ENCODE peak calls at places on chromosomes 6 and 20, in four cellular contexts. D, T, F and L are unnamed samples.

GRCh38 chr6:118606268-118606667 is 45.1 kb downstream of the CEP85L start:
- DNase-seq in T (no peak), D (no peak), F (no peak), L (no peak)

GRCh38 chr6:73062837-73063236 is 162.5 kb downstream of the KHDC1L start:
- DNase-seq in D (peak; percentile 84), T (no peak), F (no peak), L (no peak)

GRCh38 chr6:42120895-42121865 is 21.2 kb downstream of the C6orf132 start:
- DNase-seq in F (no peak), T (no peak), D (peak; percentile 42), L (peak; percentile 90)

GRCh38 chr6:6560909-6561308 is 27.6 kb upstream of the LY86 start:
- DNase-seq in T (no peak), D (no peak), F (no peak), L (no peak)

GRCh38 chr6:97195117-97195516 is 87.9 kb downstream of the MMS22L start:
- DNase-seq in T (no peak), F (no peak), D (peak; percentile 54), L (no peak)

GRCh38 chr6:118509009-118509617 is 39.0 kb upstream of the PLN start:
- DNase-seq in D (peak; percentile 52), T (no peak), F (peak; percentile 2), L (peak; percentile 5)

GRCh38 chr6:168045706-168046620 is 33.0 kb downstream of the FRMD1 start:
- DNase-seq in F (no peak), T (no peak), D (peak; percentile 33), L (no peak)

GRCh38 chr6:70166088-70166958 is 136.6 kb downstream of the COL9A1 start:
- DNase-seq in D (peak; percentile 38), F (peak; percentile 21), T (peak; percentile 50), L (peak; percentile 44)

GRCh38 chr6:151087861-151088598 is 151.7 kb upstream of the AKAP12 start:
- DNase-seq in T (no peak), D (peak; percentile 80), F (no peak), L (no peak)

GRCh38 chr20:36491901-36492617 is 49.3 kb upstream of the MYL9 start:
- DNase-seq in F (no peak), D (no peak), T (no peak), L (peak; percentile 50)

GRCh38 chr6:39377530-39377929 is 55.0 kb upstream of the KCNK16 start:
- DNase-seq in D (peak; percentile 60), T (peak; percentile 34), F (peak; percentile 36), L (peak; percentile 45)

GRCh38 chr6:105137388-105137787 is 42.4 kb downstream of the POPDC3 start:
- DNase-seq in D (peak; percentile 16), T (no peak), F (no peak), L (peak; percentile 2)

GRCh38 chr20:10705801-10706459 is 32.1 kb upstream of the JAG1 start:
- DNase-seq in T (no peak), D (no peak), F (peak; percentile 94), L (no peak)

GRCh38 chr6:152783217-152783878 is 32.8 kb downstream of the VIP start:
- DNase-seq in D (no peak), T (no peak), F (no peak), L (no peak)

GRCh38 chr6:3013901-3014674 is 14.4 kb downstream of the NQO2 start:
- DNase-seq in T (no peak), F (no peak), D (no peak), L (no peak)

GRCh38 chr20:8330785-8331699 is 199.0 kb downstream of the PLCB1 start:
- DNase-seq in D (peak; percentile 26), F (no peak), T (no peak), L (peak; percentile 36)

GRCh38 chr20:49669601-49670189 is 44.0 kb downstream of the B4GALT5 start:
- DNase-seq in T (no peak), D (peak; percentile 50), F (no peak), L (no peak)

GRCh38 chr6:6600865-6601264 is 12.3 kb downstream of the LY86 start:
- DNase-seq in D (no peak), T (no peak), F (no peak), L (no peak)

GRCh38 chr6:108796875-108797274 is 51.3 kb upstream of the ARMC2 start:
- DNase-seq in D (no peak), T (no peak), F (no peak), L (no peak)

GRCh38 chr6:131755597-131755996 is 44.8 kb upstream of the CTAGE9 start:
- DNase-seq in D (peak; percentile 66), F (no peak), T (no peak), L (peak; percentile 18)

GRCh38 chr6:138695193-138695592 is 78.4 kb upstream of the CCDC28A start:
- DNase-seq in D (no peak), T (no peak), F (no peak), L (no peak)

GRCh38 chr6:107627928-107628327 is 138.0 kb downstream of the SOBP start:
- DNase-seq in T (no peak), F (no peak), D (no peak), L (no peak)

GRCh38 chr6:129513471-129513870 is 196.5 kb downstream of the ARHGAP18 start:
- DNase-seq in D (peak; percentile 73), T (no peak), F (no peak), L (no peak)

GRCh38 chr20:62850333-62850974 is 11.2 kb downstream of the TCFL5 start:
- DNase-seq in F (no peak), T (no peak), D (no peak), L (no peak)

GRCh38 chr20:28562510-28562898 is 2695.0 kb upstream of the DEFB115 start:
- DNase-seq in F (peak; percentile 64), D (peak; percentile 68), T (no peak), L (peak; percentile 60)

GRCh38 chr6:3318226-3318625 is 59.5 kb downstream of the PSMG4 start:
- DNase-seq in F (no peak), T (no peak), D (no peak), L (no peak)

GRCh38 chr6:150717419-150717818 is 117.7 kb downstream of the PLEKHG1 start:
- DNase-seq in D (no peak), T (no peak), F (no peak), L (no peak)

GRCh38 chr20:63951398-63952209 is 4.6 kb downstream of the UCKL1 start:
- DNase-seq in F (no peak), D (no peak), T (no peak), L (no peak)

GRCh38 chr20:53608456-53609413 is 15.1 kb upstream of the ZNF217 start:
- DNase-seq in T (no peak), F (no peak), D (no peak), L (peak; percentile 30)

GRCh38 chr6:72639920-72640621 is 18.2 kb downstream of the KCNQ5 start:
- DNase-seq in F (no peak), D (no peak), T (no peak), L (no peak)

GRCh38 chr20:18172379-18172778 is 34.7 kb downstream of the KAT14 start:
- DNase-seq in D (no peak), T (no peak), F (no peak), L (no peak)

GRCh38 chr6:63263456-63263855 is 52.2 kb downstream of the FKBP1C start:
- DNase-seq in T (no peak), D (no peak), F (no peak), L (no peak)

GRCh38 chr6:160259143-160259425 is 463 bp upstream of the SLC22A2 start:
- DNase-seq in D (no peak), F (no peak), T (no peak), L (no peak)

GRCh38 chr20:18279231-18279630 is 9.1 kb upstream of the ZNF133 start:
- DNase-seq in T (no peak), F (no peak), D (no peak), L (no peak)

GRCh38 chr6:143368426-143368825 is 82.1 kb downstream of the ADAT2 start:
- DNase-seq in F (no peak), T (no peak), D (peak; percentile 62), L (no peak)

GRCh38 chr6:42392871-42393270 is 58.9 kb downstream of the TRERF1 start:
- DNase-seq in D (no peak), T (no peak), F (no peak), L (no peak)

GRCh38 chr20:35539756-35540212 is 2.1 kb upstream of the ERGIC3 start:
- DNase-seq in F (no peak), T (peak; percentile 24), D (no peak), L (no peak)

GRCh38 chr6:40789143-40789764 is 202.1 kb upstream of the LRFN2 start:
- DNase-seq in D (no peak), T (no peak), F (no peak), L (peak; percentile 28)

GRCh38 chr6:140160494-140160893 is 786.0 kb upstream of the CITED2 start:
- DNase-seq in T (no peak), F (no peak), D (no peak), L (no peak)